ENCODE peak calls at places on chromosome 3, in five cellular contexts. One of them, this sample, is unnamed.

GRCh38 chr3:121431717-121432517 is 113.9 kb downstream of the POLQ start:
- DNase-seq in left ventricle myocardium inferior: no peak
- DNase-seq in choroid plexus epithelial cell: peak
- DNase-seq in cardiac fibroblast: peak
- DNase-seq in BJ: peak
- DNase-seq in this sample: peak

GRCh38 chr3:78317774-78318173 is 1277.9 kb downstream of the ROBO2 start:
- DNase-seq in left ventricle myocardium inferior: no peak
- DNase-seq in choroid plexus epithelial cell: no peak
- DNase-seq in cardiac fibroblast: no peak
- DNase-seq in BJ: no peak
- DNase-seq in this sample: no peak

GRCh38 chr3:193554790-193555189 is at the start of gene ATP13A4:
- DNase-seq in left ventricle myocardium inferior: no peak
- DNase-seq in choroid plexus epithelial cell: no peak
- DNase-seq in cardiac fibroblast: no peak
- DNase-seq in BJ: no peak
- DNase-seq in this sample: no peak

GRCh38 chr3:66450389-66451022 is 50.3 kb downstream of the LRIG1 start:
- DNase-seq in left ventricle myocardium inferior: peak
- DNase-seq in choroid plexus epithelial cell: peak
- DNase-seq in cardiac fibroblast: peak
- DNase-seq in BJ: no peak
- DNase-seq in this sample: peak

GRCh38 chr3:124248471-124249028 is 256.6 kb upstream of the ROPN1 start:
- DNase-seq in left ventricle myocardium inferior: peak
- DNase-seq in choroid plexus epithelial cell: peak
- DNase-seq in cardiac fibroblast: peak
- DNase-seq in BJ: peak
- DNase-seq in this sample: peak

GRCh38 chr3:73695841-73696240 is 71.1 kb upstream of the PDZRN3 start:
- DNase-seq in left ventricle myocardium inferior: no peak
- DNase-seq in choroid plexus epithelial cell: no peak
- DNase-seq in cardiac fibroblast: peak
- DNase-seq in BJ: no peak
- DNase-seq in this sample: no peak

GRCh38 chr3:151526771-151527170 is 65.9 kb upstream of the IGSF10 start:
- DNase-seq in left ventricle myocardium inferior: no peak
- DNase-seq in choroid plexus epithelial cell: no peak
- DNase-seq in cardiac fibroblast: no peak
- DNase-seq in BJ: no peak
- DNase-seq in this sample: no peak

GRCh38 chr3:113438224-113438623 is 3.1 kb downstream of the CFAP44 start:
- DNase-seq in left ventricle myocardium inferior: no peak
- DNase-seq in choroid plexus epithelial cell: no peak
- DNase-seq in cardiac fibroblast: no peak
- DNase-seq in BJ: no peak
- DNase-seq in this sample: no peak

GRCh38 chr3:114365909-114366308 is 72.1 kb downstream of the TIGIT start:
- DNase-seq in left ventricle myocardium inferior: no peak
- DNase-seq in choroid plexus epithelial cell: peak
- DNase-seq in cardiac fibroblast: no peak
- DNase-seq in BJ: no peak
- DNase-seq in this sample: peak

GRCh38 chr3:140386357-140387100 is 291.3 kb upstream of the TRIM42 start:
- DNase-seq in left ventricle myocardium inferior: no peak
- DNase-seq in choroid plexus epithelial cell: no peak
- DNase-seq in cardiac fibroblast: peak
- DNase-seq in BJ: no peak
- DNase-seq in this sample: no peak

GRCh38 chr3:158788446-158788845 is 13.4 kb upstream of the MFSD1 start:
- DNase-seq in left ventricle myocardium inferior: no peak
- DNase-seq in choroid plexus epithelial cell: no peak
- DNase-seq in cardiac fibroblast: peak
- DNase-seq in BJ: no peak
- DNase-seq in this sample: peak

GRCh38 chr3:188486126-188486525 is 332.2 kb downstream of the LPP start:
- DNase-seq in left ventricle myocardium inferior: no peak
- DNase-seq in choroid plexus epithelial cell: peak
- DNase-seq in cardiac fibroblast: no peak
- DNase-seq in BJ: no peak
- DNase-seq in this sample: peak

GRCh38 chr3:94716326-94717018 is 653.6 kb downstream of the NSUN3 start:
- DNase-seq in left ventricle myocardium inferior: no peak
- DNase-seq in choroid plexus epithelial cell: peak
- DNase-seq in cardiac fibroblast: no peak
- DNase-seq in BJ: no peak
- DNase-seq in this sample: no peak

GRCh38 chr3:21294768-21295167 is 456.2 kb downstream of the ZNF385D start:
- DNase-seq in left ventricle myocardium inferior: no peak
- DNase-seq in choroid plexus epithelial cell: peak
- DNase-seq in cardiac fibroblast: peak
- DNase-seq in BJ: peak
- DNase-seq in this sample: peak

GRCh38 chr3:23886311-23886710 is 30.5 kb downstream of the NKIRAS1 start:
- DNase-seq in left ventricle myocardium inferior: no peak
- DNase-seq in choroid plexus epithelial cell: no peak
- DNase-seq in cardiac fibroblast: no peak
- DNase-seq in BJ: no peak
- DNase-seq in this sample: no peak

GRCh38 chr3:186790261-186790981 is 7.0 kb downstream of the EIF4A2 start:
- DNase-seq in left ventricle myocardium inferior: no peak
- DNase-seq in choroid plexus epithelial cell: peak
- DNase-seq in cardiac fibroblast: peak
- DNase-seq in BJ: no peak
- DNase-seq in this sample: peak

GRCh38 chr3:87771338-87772059 is 287.3 kb downstream of the CGGBP1 start:
- DNase-seq in left ventricle myocardium inferior: no peak
- DNase-seq in choroid plexus epithelial cell: peak
- DNase-seq in cardiac fibroblast: peak
- DNase-seq in BJ: no peak
- DNase-seq in this sample: no peak

GRCh38 chr3:177781686-177782161 is 584.4 kb upstream of the TBL1XR1 start:
- DNase-seq in left ventricle myocardium inferior: peak
- DNase-seq in choroid plexus epithelial cell: peak
- DNase-seq in cardiac fibroblast: peak
- DNase-seq in BJ: no peak
- DNase-seq in this sample: peak

GRCh38 chr3:134317106-134317947 is 56.9 kb downstream of the AMOTL2 start:
- DNase-seq in left ventricle myocardium inferior: no peak
- DNase-seq in choroid plexus epithelial cell: no peak
- DNase-seq in cardiac fibroblast: peak
- DNase-seq in BJ: peak
- DNase-seq in this sample: peak

GRCh38 chr3:112778298-112779008 is 68.2 kb downstream of the CD200R1L start:
- DNase-seq in left ventricle myocardium inferior: no peak
- DNase-seq in choroid plexus epithelial cell: peak
- DNase-seq in cardiac fibroblast: peak
- DNase-seq in BJ: peak
- DNase-seq in this sample: peak

GRCh38 chr3:195038161-195038560 is 232.8 kb downstream of the XXYLT1 start:
- DNase-seq in left ventricle myocardium inferior: no peak
- DNase-seq in choroid plexus epithelial cell: no peak
- DNase-seq in cardiac fibroblast: no peak
- DNase-seq in BJ: no peak
- DNase-seq in this sample: no peak

GRCh38 chr3:6421666-6422065 is 439.2 kb upstream of the GRM7 start:
- DNase-seq in left ventricle myocardium inferior: no peak
- DNase-seq in choroid plexus epithelial cell: no peak
- DNase-seq in cardiac fibroblast: no peak
- DNase-seq in BJ: no peak
- DNase-seq in this sample: no peak

GRCh38 chr3:164641071-164641470 is 437.2 kb downstream of the SI start:
- DNase-seq in left ventricle myocardium inferior: no peak
- DNase-seq in choroid plexus epithelial cell: peak
- DNase-seq in cardiac fibroblast: no peak
- DNase-seq in BJ: no peak
- DNase-seq in this sample: no peak

GRCh38 chr3:189883113-189883753 is 237.5 kb downstream of the P3H2 start:
- DNase-seq in left ventricle myocardium inferior: no peak
- DNase-seq in choroid plexus epithelial cell: no peak
- DNase-seq in cardiac fibroblast: no peak
- DNase-seq in BJ: no peak
- DNase-seq in this sample: no peak

GRCh38 chr3:140117111-140117526 is 182.1 kb downstream of the CLSTN2 start:
- DNase-seq in left ventricle myocardium inferior: no peak
- DNase-seq in choroid plexus epithelial cell: peak
- DNase-seq in cardiac fibroblast: no peak
- DNase-seq in BJ: peak
- DNase-seq in this sample: no peak

GRCh38 chr3:48652923-48653715 is 9.6 kb downstream of the CELSR3 start:
- DNase-seq in left ventricle myocardium inferior: no peak
- DNase-seq in choroid plexus epithelial cell: no peak
- DNase-seq in cardiac fibroblast: no peak
- DNase-seq in BJ: no peak
- DNase-seq in this sample: no peak

GRCh38 chr3:48656841-48657281 is 5.8 kb downstream of the CELSR3 start:
- DNase-seq in left ventricle myocardium inferior: no peak
- DNase-seq in choroid plexus epithelial cell: no peak
- DNase-seq in cardiac fibroblast: peak
- DNase-seq in BJ: no peak
- DNase-seq in this sample: no peak

GRCh38 chr3:48655063-48655462 is 7.6 kb downstream of the CELSR3 start:
- DNase-seq in left ventricle myocardium inferior: no peak
- DNase-seq in choroid plexus epithelial cell: no peak
- DNase-seq in cardiac fibroblast: no peak
- DNase-seq in BJ: no peak
- DNase-seq in this sample: no peak

GRCh38 chr3:48656061-48656840 is 6.4 kb downstream of the CELSR3 start:
- DNase-seq in left ventricle myocardium inferior: peak
- DNase-seq in choroid plexus epithelial cell: peak
- DNase-seq in cardiac fibroblast: peak
- DNase-seq in BJ: no peak
- DNase-seq in this sample: peak

GRCh38 chr3:48655586-48655985 is 7.1 kb downstream of the CELSR3 start:
- DNase-seq in left ventricle myocardium inferior: no peak
- DNase-seq in choroid plexus epithelial cell: no peak
- DNase-seq in cardiac fibroblast: no peak
- DNase-seq in BJ: no peak
- DNase-seq in this sample: no peak
- H3K4me3 ChIP-seq in left ventricle myocardium inferior: peak
- H3K4me3 ChIP-seq in choroid plexus epithelial cell: peak
- H3K4me3 ChIP-seq in cardiac fibroblast: peak
- H3K4me3 ChIP-seq in BJ: peak
- H3K4me3 ChIP-seq in this sample: peak

DNA sequence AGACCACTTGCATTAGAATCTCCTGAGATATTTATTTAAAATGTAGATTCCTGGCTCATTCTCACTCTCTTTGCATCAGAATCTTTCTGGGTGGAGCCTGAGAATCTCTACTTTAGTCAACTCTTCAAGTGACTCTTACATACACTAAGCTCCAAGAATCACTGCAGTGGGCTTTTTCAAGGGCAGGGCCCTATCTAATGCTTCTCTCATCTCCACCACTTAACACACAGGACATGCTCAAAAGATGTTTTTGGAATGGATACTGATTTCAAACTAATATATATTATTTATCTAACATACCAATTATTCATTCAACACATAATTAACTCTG is 68.8 kb upstream of the GAP43 start:
- DNase-seq in left ventricle myocardium inferior: no peak
- DNase-seq in choroid plexus epithelial cell: no peak
- DNase-seq in cardiac fibroblast: no peak
- DNase-seq in BJ: no peak
- DNase-seq in this sample: no peak
- TF ChIP-seq CTCF in left ventricle myocardium inferior: no peak
- TF ChIP-seq CTCF in choroid plexus epithelial cell: no peak
- TF ChIP-seq CTCF in cardiac fibroblast: no peak
- TF ChIP-seq CTCF in BJ: no peak
- TF ChIP-seq CTCF in this sample: no peak

GRCh38 chr3:149532463-149533180 is 58.1 kb downstream of the TM4SF4 start:
- DNase-seq in left ventricle myocardium inferior: no peak
- DNase-seq in choroid plexus epithelial cell: no peak
- DNase-seq in cardiac fibroblast: no peak
- DNase-seq in BJ: no peak
- DNase-seq in this sample: no peak

GRCh38 chr3:149534671-149535394 is 60.3 kb downstream of the TM4SF4 start:
- DNase-seq in left ventricle myocardium inferior: no peak
- DNase-seq in choroid plexus epithelial cell: peak
- DNase-seq in cardiac fibroblast: peak
- DNase-seq in BJ: no peak
- DNase-seq in this sample: peak

GRCh38 chr3:149534082-149534481 is 59.6 kb downstream of the TM4SF4 start:
- DNase-seq in left ventricle myocardium inferior: no peak
- DNase-seq in choroid plexus epithelial cell: no peak
- DNase-seq in cardiac fibroblast: no peak
- DNase-seq in BJ: no peak
- DNase-seq in this sample: no peak

GRCh38 chr3:149536429-149536828 is 61.9 kb downstream of the TM4SF4 start:
- DNase-seq in left ventricle myocardium inferior: peak
- DNase-seq in choroid plexus epithelial cell: peak
- DNase-seq in cardiac fibroblast: peak
- DNase-seq in BJ: no peak
- DNase-seq in this sample: peak

DNA sequence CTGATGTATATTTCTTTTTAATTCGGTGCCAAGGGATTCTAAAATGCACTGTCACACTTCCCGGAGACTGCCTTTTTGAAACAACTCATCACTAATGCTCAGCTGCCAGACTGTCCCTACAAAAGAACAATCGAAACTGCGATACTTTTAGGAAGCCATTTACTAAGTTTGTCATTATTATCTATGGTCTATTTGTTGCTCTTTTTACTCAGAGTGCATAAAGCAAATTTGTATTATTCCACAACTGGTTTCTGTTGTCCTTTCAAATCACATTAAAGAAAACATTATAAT is 60.8 kb downstream of the TM4SF4 start:
- DNase-seq in left ventricle myocardium inferior: no peak
- DNase-seq in choroid plexus epithelial cell: no peak
- DNase-seq in cardiac fibroblast: no peak
- DNase-seq in BJ: no peak
- DNase-seq in this sample: no peak
- H3K4me3 ChIP-seq in left ventricle myocardium inferior: no peak
- H3K4me3 ChIP-seq in choroid plexus epithelial cell: no peak
- H3K4me3 ChIP-seq in cardiac fibroblast: no peak
- H3K4me3 ChIP-seq in BJ: peak
- H3K4me3 ChIP-seq in this sample: no peak

DNA sequence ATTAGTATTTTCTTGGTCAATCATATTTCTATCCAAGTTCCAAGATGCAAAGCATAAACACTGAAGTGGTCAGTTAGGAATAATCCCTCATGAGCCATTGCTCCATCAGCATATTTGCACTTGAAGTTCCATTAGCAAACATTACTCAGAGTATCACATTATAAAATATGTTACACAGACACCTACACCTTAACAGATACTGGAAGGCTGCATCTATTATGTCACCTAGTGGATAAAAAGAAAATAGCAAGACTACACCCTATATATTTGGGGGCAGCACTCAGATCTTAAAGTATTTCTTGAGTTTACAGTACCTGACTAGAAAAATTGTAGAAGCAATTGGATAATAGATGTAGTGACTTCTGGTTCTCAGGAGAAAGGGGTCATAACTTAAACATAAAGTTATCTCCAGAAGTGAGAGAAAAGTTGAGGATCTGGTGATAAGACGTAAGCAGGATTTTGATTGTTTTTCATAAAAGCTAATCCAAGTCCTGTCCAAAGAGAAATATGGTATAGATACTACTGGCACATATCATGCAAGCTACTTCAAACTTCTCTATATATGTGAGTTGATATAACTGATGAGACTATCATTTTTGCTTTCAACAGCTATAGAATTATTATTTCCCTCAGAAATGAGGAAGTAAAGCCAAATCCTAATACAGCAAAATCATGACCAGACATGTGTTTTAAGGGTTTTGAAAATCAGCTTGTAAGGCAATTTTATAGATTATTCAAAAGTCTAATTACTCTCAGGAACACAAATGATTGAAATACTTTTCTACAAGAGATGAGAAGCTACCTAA is 422.2 kb downstream of the GBE1 start:
- DNase-seq in left ventricle myocardium inferior: no peak
- DNase-seq in choroid plexus epithelial cell: peak
- DNase-seq in cardiac fibroblast: peak
- DNase-seq in BJ: no peak
- DNase-seq in this sample: peak
- TF ChIP-seq CTCF in left ventricle myocardium inferior: peak
- TF ChIP-seq CTCF in choroid plexus epithelial cell: peak
- TF ChIP-seq CTCF in cardiac fibroblast: peak
- TF ChIP-seq CTCF in BJ: peak
- TF ChIP-seq CTCF in this sample: peak

This sample was measured in astrocyte of the spinal cord.